ENCODE peak calls at places on chromosomes 1 and 21, in six cellular contexts. L is stomach; C is stimulated activated CD8-positive, alpha-beta memory T cell treated with anti-CD3 and anti-CD28 coated beads, Interleukin-4, amount 100 ng/mL, for 24 hours; K is T47D; O is left lung; Z is neural crest cell. I is an unnamed sample.

GRCh38 chr21:32690085-32690484 is 37.7 kb downstream of the SYNJ1 start:
- DNase-seq in L (no peak), C (no peak), K (no peak), O (no peak), Z (no peak), I (no peak)

GRCh38 chr1:56525463-56526155 is 53.8 kb downstream of the PLPP3 start:
- DNase-seq in L (peak), C (no peak), K (no peak), O (peak), Z (no peak), I (no peak)

GRCh38 chr1:163298340-163298739 is 23.4 kb upstream of the NUF2 start:
- DNase-seq in L (no peak), C (no peak), K (no peak), O (no peak), Z (no peak), I (no peak)

GRCh38 chr1:156104861-156105546 is 9.5 kb upstream of the LMNA start:
- DNase-seq in L (no peak), C (no peak), K (peak), O (no peak), Z (no peak), I (no peak)

GRCh38 chr21:34843562-34843961 is 174.8 kb downstream of the CLIC6 start:
- DNase-seq in L (peak), C (no peak), K (no peak), O (no peak), Z (no peak), I (no peak)

GRCh38 chr1:161309868-161310267 is at the start of gene MPZ:
- DNase-seq in L (no peak), C (no peak), K (no peak), O (no peak), Z (peak), I (no peak)

GRCh38 chr1:21655259-21655658 is 13.9 kb downstream of the RAP1GAP start:
- DNase-seq in L (no peak), C (no peak), K (no peak), O (no peak), Z (no peak), I (no peak)

GRCh38 chr1:169072945-169073725 is 33.4 kb upstream of the ATP1B1 start:
- DNase-seq in L (no peak), C (no peak), K (no peak), O (no peak), Z (no peak), I (no peak)

GRCh38 chr1:110285316-110285715 is 53.9 kb upstream of the RBM15 start:
- DNase-seq in L (no peak), C (no peak), K (no peak), O (no peak), Z (no peak), I (no peak)

I was measured in NCI-H2081 treated with DMSO at 0.1 percent for 48 hours.